ENCODE peak calls at places on chromosomes 1 and 21, in four cellular contexts. C is heart left ventricle, E is HCT116, T is prostate gland. G is an unnamed sample.

GRCh38 chr1:67575861-67576260 is 109.1 kb upstream of the GADD45A start:
- DNase-seq in C (no peak), E (no peak), T (peak; percentile 59), G (no peak)

GRCh38 chr1:119954476-119955422 is 58.4 kb upstream of the ADAM30 start:
- DNase-seq in C (no peak), E (no peak), T (no peak), G (no peak)

GRCh38 chr1:2204384-2205190 is 10.0 kb upstream of the FAAP20 start:
- DNase-seq in C (peak; percentile 89), E (no peak), T (no peak), G (peak; percentile 84)

GRCh38 chr1:94012686-94013330 is 103.6 kb upstream of the GCLM start:
- DNase-seq in C (no peak), E (no peak), T (no peak), G (no peak)

GRCh38 chr1:182615468-182616129 is 11.4 kb upstream of the RGS16 start:
- DNase-seq in C (peak; percentile 70), E (no peak), T (no peak), G (no peak)

GRCh38 chr1:40630488-40631223 is 34.8 kb downstream of the RIMS3 start:
- DNase-seq in C (no peak), E (peak; percentile 31), T (no peak), G (no peak)

GRCh38 chr1:31297273-31298247 is 728 bp downstream of the ZCCHC17 start:
- DNase-seq in C (no peak), E (no peak), T (no peak), G (no peak)

GRCh38 chr1:84247425-84248220 is 53.9 kb upstream of the SAMD13 start:
- DNase-seq in C (no peak), E (peak; percentile 93), T (peak; percentile 14), G (no peak)

GRCh38 chr1:56535362-56535761 is 44.0 kb downstream of the PLPP3 start:
- DNase-seq in C (no peak), E (no peak), T (no peak), G (no peak)

GRCh38 chr1:184882649-184883303 is 91.5 kb downstream of the NIBAN1 start:
- DNase-seq in C (peak; percentile 62), E (no peak), T (peak; percentile 68), G (no peak)

GRCh38 chr1:200737647-200738296 is 921 bp upstream of the CAMSAP2 start:
- DNase-seq in C (no peak), E (no peak), T (no peak), G (no peak)

GRCh38 chr21:17463441-17463840 is 49.4 kb upstream of the CXADR start:
- DNase-seq in C (peak; percentile 39), E (no peak), T (no peak), G (no peak)

DNA sequence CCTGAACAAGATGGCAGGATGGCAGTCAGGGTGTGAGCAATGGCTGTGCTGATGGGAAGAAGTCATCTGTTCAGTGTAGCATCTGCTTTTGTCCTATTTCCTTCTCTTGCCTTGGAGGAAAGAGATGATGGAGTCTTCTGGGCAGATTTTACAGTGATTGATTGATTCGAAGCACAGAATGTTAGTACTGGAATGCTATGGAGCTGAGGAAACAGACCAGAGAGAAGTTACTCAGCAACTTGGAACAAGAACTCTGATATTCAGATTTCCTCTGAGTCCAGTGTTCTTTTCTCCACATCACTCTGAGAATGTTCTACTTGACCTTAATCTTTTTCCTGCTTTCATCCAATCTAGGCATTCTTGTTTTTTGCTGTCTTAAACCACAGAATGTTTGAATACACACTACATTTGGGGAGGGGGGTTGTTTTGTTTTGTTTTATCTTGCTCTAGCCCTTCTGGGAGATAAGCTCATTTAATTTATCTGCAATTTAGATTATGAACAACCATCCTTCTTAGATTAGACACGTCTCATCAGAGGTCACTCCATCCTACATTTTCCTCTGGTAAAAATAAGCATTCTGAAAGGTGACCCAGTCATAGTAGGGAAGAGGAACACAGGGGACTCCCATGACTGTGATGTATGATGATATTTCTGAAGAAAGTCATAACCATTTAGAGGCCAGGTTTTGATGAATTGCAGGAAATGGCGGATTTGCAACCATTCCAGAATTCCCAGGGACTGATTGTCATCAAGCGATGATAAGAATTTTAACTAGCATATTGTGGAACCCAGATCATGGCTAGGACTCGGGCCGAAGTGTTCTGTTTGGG is 286.3 kb downstream of the HLX start:
- DNase-seq in C (no peak), E (no peak), T (no peak), G (no peak)
- H3K27ac ChIP-seq in C (no peak overlapping the region), E (no peak overlapping the region), T (no peak overlapping the region), G (no peak overlapping the region)

DNA sequence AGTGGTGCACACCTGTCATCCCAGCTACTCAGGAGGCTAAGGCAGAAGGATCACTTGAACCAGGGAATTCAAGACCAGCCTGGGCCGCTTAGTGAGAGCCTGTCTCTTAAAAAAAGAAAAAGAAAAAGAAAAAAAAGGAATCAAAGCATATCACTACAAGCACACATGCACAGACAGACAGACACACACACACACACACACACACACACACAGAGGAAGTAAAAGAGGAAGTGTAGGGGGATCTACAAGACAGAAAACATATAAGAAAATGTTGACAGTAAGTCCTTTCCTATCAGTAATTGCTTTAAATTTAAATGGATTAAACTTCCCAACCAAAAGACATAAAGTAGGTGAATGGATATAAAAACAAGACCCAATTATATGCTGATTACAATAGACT is 180.3 kb downstream of the FAF1 start:
- DNase-seq in C (no peak), E (no peak), T (no peak), G (no peak)
- H3K27ac ChIP-seq in C (no peak overlapping the region), E (no peak overlapping the region), T (no peak overlapping the region), G (no peak overlapping the region)

GRCh38 chr1:11682799-11683198 is 1.9 kb upstream of the MAD2L2 start:
- DNase-seq in C (no peak), E (no peak), T (no peak), G (no peak)
- H3K27ac ChIP-seq in C (no peak overlapping the region), E (no peak overlapping the region), T (no peak overlapping the region), G (no peak overlapping the region)

GRCh38 chr1:28326980-28327379 is 1.9 kb upstream of the MED18 start:
- DNase-seq in C (no peak), E (no peak), T (no peak), G (no peak)

GRCh38 chr1:28323720-28324119 is 5.1 kb upstream of the MED18 start:
- DNase-seq in C (no peak), E (no peak), T (no peak), G (no peak)

GRCh38 chr1:28329395-28330153 is 734 bp downstream of the MED18 start:
- DNase-seq in C (peak; percentile 33), E (no peak), T (no peak), G (no peak)

GRCh38 chr1:28326505-28326904 is 2.3 kb upstream of the MED18 start:
- DNase-seq in C (no peak), E (no peak), T (no peak), G (no peak)

DNA sequence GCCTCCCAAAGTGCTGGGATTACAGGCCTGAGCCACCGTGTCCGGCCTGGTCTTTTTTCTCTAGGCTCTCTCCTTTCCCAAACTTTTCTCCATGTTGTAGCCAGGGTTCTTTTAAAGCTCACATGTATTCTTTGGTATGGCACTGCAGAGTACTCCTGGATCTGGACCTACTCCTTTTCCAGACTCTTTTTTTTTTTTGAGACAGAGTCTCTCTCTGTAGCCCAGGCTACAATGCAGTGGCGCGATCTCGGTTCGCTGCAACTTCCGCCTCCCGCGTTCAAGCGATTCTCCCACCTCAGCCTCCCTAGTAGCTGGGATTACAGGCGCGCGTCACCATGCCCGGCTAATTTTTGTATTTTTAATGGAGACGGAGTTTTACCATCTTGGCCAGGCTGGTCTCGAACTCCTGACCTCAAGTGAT is 602 bp upstream of the MED18 start:
- DNase-seq in C (peak; percentile 26), E (no peak), T (no peak), G (no peak)
- H3K27ac ChIP-seq in C (peak overlapping the region; percentile 89), E (peak overlapping the region; percentile 84), T (peak overlapping the region; percentile 80), G (no peak overlapping the region)

DNA sequence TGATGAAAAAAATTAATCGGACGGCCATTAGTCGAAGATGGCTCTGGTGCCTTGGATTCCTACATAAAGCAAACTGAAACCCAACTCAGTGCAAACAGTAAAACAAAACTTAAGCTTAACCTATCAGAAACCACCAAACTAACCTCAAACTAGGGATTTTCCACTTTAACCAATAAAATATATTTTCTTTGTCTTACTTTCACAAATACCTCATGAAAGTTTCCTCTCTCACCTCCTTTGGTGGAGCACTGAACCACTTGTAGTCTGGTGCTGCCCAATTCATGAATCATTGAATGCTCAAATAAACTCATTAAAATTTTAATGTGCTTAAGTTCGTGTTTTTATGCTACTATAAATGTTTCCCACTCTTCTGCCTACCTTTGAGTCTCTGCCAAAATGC is 7.0 kb downstream of the ADORA3 start:
- DNase-seq in C (no peak), E (no peak), T (no peak), G (no peak)
- H3K27ac ChIP-seq in C (no peak overlapping the region), E (no peak overlapping the region), T (no peak overlapping the region), G (no peak overlapping the region)

DNA sequence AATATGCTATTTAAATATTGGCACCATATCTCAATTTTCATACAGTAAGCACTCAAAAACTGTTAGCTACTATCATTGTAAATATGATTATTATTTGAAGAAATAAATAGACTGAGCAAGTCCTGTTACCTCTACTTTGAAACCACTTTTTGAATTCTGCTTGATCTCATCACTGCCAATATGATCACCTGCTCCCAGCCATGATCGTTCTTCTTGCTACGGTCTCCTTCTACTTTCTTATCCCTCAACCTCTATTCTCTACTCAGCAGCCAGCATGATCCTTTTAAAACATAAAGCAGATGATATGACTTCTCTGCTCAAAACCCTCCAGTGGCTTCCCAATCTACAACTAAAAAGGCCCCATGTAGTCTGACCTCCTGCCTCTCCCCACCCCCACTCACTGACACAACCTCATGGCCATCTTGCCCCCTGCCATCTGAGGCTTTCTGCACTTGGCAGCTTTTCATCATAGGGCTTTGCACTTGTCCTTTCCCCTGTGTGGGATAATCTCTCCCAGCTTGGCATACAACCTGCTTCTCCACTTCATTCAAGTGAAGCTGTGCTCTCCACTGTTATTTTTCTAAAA is 27.2 kb downstream of the CD34 start:
- DNase-seq in C (no peak), E (no peak), T (no peak), G (no peak)
- H3K27ac ChIP-seq in C (peak overlapping the region; percentile 85), E (no peak overlapping the region), T (peak overlapping the region; percentile 44), G (no peak overlapping the region)